ENCODE peak calls at places on chromosomes 16 and 17, in nine cellular contexts. P, J, H, W, C, U, Y, S and A are unnamed samples.

GRCh38 chr16:22373662-22374310 is 633 bp downstream of the CDR2 start:
- DNase-seq in P (peak), J (no peak), H (peak), W (peak), C (peak), U (no peak), Y (peak), S (peak), A (peak)

GRCh38 chr17:64019486-64020067 is 856 bp downstream of the ICAM2 start:
- DNase-seq in P (no peak), J (no peak), H (no peak), W (no peak), C (no peak), U (no peak), Y (no peak), S (no peak), A (no peak)

GRCh38 chr16:69100046-69100765 is 5.2 kb upstream of the HAS3 start:
- DNase-seq in P (no peak), J (no peak), H (no peak), W (no peak), C (no peak), U (no peak), Y (no peak), S (peak), A (no peak)

GRCh38 chr16:86029131-86029741 is 130.3 kb downstream of the IRF8 start:
- DNase-seq in P (no peak), J (peak), H (peak), W (peak), C (peak), U (peak), Y (no peak), S (peak), A (peak)

GRCh38 chr16:84166796-84167695 is 19.8 kb downstream of the TAF1C start:
- DNase-seq in P (peak), J (no peak), H (no peak), W (no peak), C (no peak), U (no peak), Y (no peak), S (no peak), A (no peak)

GRCh38 chr16:79286646-79287423 is 313.7 kb downstream of the MAF start:
- DNase-seq in P (peak), J (no peak), H (peak), W (peak), C (no peak), U (no peak), Y (peak), S (peak), A (peak)

GRCh38 chr17:31583795-31584340 is 192.4 kb downstream of the RAB11FIP4 start:
- DNase-seq in P (no peak), J (no peak), H (no peak), W (no peak), C (no peak), U (no peak), Y (no peak), S (no peak), A (no peak)

GRCh38 chr17:81338301-81339179 is 43.4 kb upstream of the SLC38A10 start:
- DNase-seq in P (peak), J (peak), H (no peak), W (peak), C (peak), U (no peak), Y (no peak), S (no peak), A (no peak)

GRCh38 chr16:1413684-1414531 is 596 bp downstream of the UNKL start:
- DNase-seq in P (peak), J (peak), H (no peak), W (peak), C (peak), U (no peak), Y (peak), S (peak), A (peak)

GRCh38 chr17:29561541-29562517 is 5.0 kb downstream of the ABHD15 start:
- DNase-seq in P (peak), J (no peak), H (no peak), W (peak), C (no peak), U (no peak), Y (no peak), S (peak), A (no peak)

GRCh38 chr16:69187891-69188451 is 1.0 kb downstream of the SNTB2 start:
- DNase-seq in P (peak), J (peak), H (no peak), W (peak), C (peak), U (no peak), Y (peak), S (peak), A (peak)

GRCh38 chr17:47297661-47298400 is 25.9 kb upstream of the EFCAB13 start:
- DNase-seq in P (no peak), J (no peak), H (no peak), W (no peak), C (no peak), U (no peak), Y (no peak), S (no peak), A (no peak)

GRCh38 chr16:82761858-82762257 is 135.1 kb downstream of the CDH13 start:
- DNase-seq in P (no peak), J (peak), H (no peak), W (no peak), C (no peak), U (peak), Y (no peak), S (no peak), A (no peak)

GRCh38 chr16:81694494-81695285 is 84.4 kb upstream of the PLCG2 start:
- DNase-seq in P (no peak), J (no peak), H (no peak), W (peak), C (no peak), U (no peak), Y (no peak), S (no peak), A (no peak)

GRCh38 chr16:86353185-86353584 is 157.1 kb upstream of the FOXF1 start:
- DNase-seq in P (no peak), J (peak), H (no peak), W (no peak), C (no peak), U (peak), Y (no peak), S (no peak), A (no peak)

GRCh38 chr16:3471518-3472176 is 23.6 kb downstream of the C16orf90 start:
- DNase-seq in P (no peak), J (no peak), H (no peak), W (peak), C (no peak), U (no peak), Y (no peak), S (no peak), A (no peak)

GRCh38 chr16:88017551-88018101 is 66.4 kb downstream of the BANP start:
- DNase-seq in P (no peak), J (no peak), H (no peak), W (no peak), C (no peak), U (no peak), Y (no peak), S (peak), A (no peak)

GRCh38 chr17:34601431-34601830 is 22.0 kb downstream of the TMEM132E start:
- DNase-seq in P (no peak), J (no peak), H (no peak), W (no peak), C (no peak), U (no peak), Y (no peak), S (no peak), A (no peak)

GRCh38 chr16:11276143-11276879 is at the start of gene PRM2:
- DNase-seq in P (no peak), J (no peak), H (no peak), W (no peak), C (no peak), U (no peak), Y (no peak), S (no peak), A (no peak)

GRCh38 chr16:31201511-31202401 is 804 bp downstream of the PYCARD start:
- DNase-seq in P (peak), J (peak), H (no peak), W (peak), C (peak), U (no peak), Y (peak), S (peak), A (peak)

GRCh38 chr17:75639771-75640555 is 6.7 kb downstream of the SMIM5 start:
- DNase-seq in P (peak), J (no peak), H (no peak), W (peak), C (peak), U (no peak), Y (no peak), S (peak), A (no peak)

GRCh38 chr16:23575834-23576233 is 18.3 kb downstream of the UBFD1 start:
- DNase-seq in P (no peak), J (no peak), H (no peak), W (no peak), C (no peak), U (no peak), Y (no peak), S (no peak), A (no peak)

GRCh38 chr16:6926762-6927161 is 405.9 kb upstream of the RBFOX1 start:
- DNase-seq in P (no peak), J (no peak), H (no peak), W (no peak), C (peak), U (no peak), Y (no peak), S (no peak), A (no peak)

DNA sequence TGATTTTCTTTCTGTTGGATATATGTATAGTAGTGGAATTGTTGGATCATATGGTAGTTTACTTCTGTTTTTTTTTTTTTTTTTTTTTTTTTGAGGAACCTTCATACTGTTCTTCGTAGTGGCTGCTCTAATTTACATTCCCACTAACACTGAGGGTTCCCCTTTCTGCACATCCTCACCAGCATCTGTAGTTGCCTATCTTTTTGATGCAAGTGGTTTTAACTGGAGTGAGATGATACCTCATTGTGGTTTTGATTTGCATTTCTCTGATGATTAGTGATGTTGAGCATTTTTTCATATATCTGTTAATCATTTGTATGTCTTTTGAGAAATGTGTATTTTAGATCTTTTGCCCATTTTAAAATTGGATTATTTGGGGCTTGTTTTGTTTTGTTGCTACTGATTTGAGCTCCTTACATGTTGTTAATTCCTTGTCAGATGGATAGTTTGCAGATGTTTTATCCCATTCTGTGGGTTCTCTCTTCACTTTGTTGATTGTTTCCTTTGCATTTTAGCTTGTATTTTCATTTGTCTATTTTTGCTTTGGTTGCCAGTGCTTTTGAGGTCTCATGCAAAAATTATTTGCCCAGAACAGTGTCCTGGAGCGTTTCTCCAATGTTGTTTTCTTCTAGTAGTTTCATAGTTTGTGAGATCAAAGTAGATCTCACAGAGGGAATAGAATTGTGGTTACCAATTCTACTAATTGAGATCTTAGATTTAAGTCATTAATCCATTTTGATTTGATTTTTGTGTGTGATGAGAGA is 25.0 kb upstream of the BCAS3 start:
- DNase-seq in P (no peak), J (no peak), H (no peak), W (no peak), C (no peak), U (no peak), Y (no peak), S (no peak), A (no peak)
- H3K27ac ChIP-seq in P (no peak), J (no peak), H (peak), W (no peak), C (no peak), U (no peak), Y (no peak), S (no peak), A (no peak)

GRCh38 chr16:9003322-9003721 is 39.6 kb upstream of the USP7 start:
- DNase-seq in P (no peak), J (no peak), H (no peak), W (no peak), C (peak), U (no peak), Y (no peak), S (no peak), A (no peak)

GRCh38 chr16:9007177-9007794 is 43.6 kb upstream of the USP7 start:
- DNase-seq in P (no peak), J (peak), H (no peak), W (no peak), C (no peak), U (peak), Y (no peak), S (no peak), A (no peak)

GRCh38 chr16:9002042-9002441 is 38.3 kb upstream of the USP7 start:
- DNase-seq in P (no peak), J (no peak), H (no peak), W (no peak), C (no peak), U (no peak), Y (no peak), S (no peak), A (no peak)

GRCh38 chr16:9003763-9004162 is 40.1 kb upstream of the USP7 start:
- DNase-seq in P (no peak), J (no peak), H (no peak), W (no peak), C (no peak), U (no peak), Y (no peak), S (no peak), A (no peak)

DNA sequence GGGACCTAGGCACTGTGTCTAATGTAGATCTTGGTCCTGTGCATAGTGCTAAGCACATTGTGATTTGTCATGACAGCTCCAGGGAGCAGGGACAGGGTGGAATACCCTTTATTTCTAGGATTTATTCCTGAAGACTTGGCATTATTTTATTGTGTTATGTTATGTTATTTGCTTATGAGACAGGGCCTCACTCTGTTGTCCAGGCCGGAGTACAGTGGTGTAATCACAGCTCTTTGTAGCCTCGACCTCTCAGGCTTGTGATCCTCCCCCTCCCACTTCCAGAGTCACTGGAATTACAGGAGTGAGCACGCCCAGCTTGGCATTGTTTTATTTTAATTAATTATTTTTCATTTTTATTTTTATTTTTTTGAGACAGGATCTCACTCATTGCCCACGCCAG is 40.5 kb upstream of the USP7 start:
- DNase-seq in P (no peak), J (no peak), H (no peak), W (no peak), C (no peak), U (no peak), Y (no peak), S (no peak), A (no peak)
- H3K27ac ChIP-seq in P (no peak), J (no peak), H (no peak), W (no peak), C (peak), U (no peak), Y (no peak), S (no peak), A (no peak)

GRCh38 chr17:72363336-72363620 is 242.5 kb downstream of the SOX9 start:
- DNase-seq in P (no peak), J (no peak), H (no peak), W (no peak), C (no peak), U (no peak), Y (no peak), S (no peak), A (no peak)
- H3K27ac ChIP-seq in P (no peak), J (peak), H (no peak), W (no peak), C (no peak), U (peak), Y (no peak), S (no peak), A (no peak)

GRCh38 chr17:49825645-49826044 is 22.2 kb downstream of the TAC4 start:
- DNase-seq in P (no peak), J (no peak), H (no peak), W (no peak), C (no peak), U (no peak), Y (no peak), S (no peak), A (no peak)

GRCh38 chr17:49821916-49822315 is 26.0 kb downstream of the TAC4 start:
- DNase-seq in P (no peak), J (no peak), H (no peak), W (no peak), C (peak), U (no peak), Y (no peak), S (no peak), A (no peak)

GRCh38 chr17:49821466-49821865 is 26.4 kb downstream of the TAC4 start:
- DNase-seq in P (no peak), J (no peak), H (no peak), W (no peak), C (no peak), U (no peak), Y (no peak), S (no peak), A (no peak)

GRCh38 chr17:49822829-49823228 is 25.0 kb downstream of the TAC4 start:
- DNase-seq in P (no peak), J (peak), H (no peak), W (peak), C (no peak), U (peak), Y (no peak), S (no peak), A (peak)

GRCh38 chr17:49823614-49824013 is 24.3 kb downstream of the TAC4 start:
- DNase-seq in P (no peak), J (peak), H (no peak), W (no peak), C (no peak), U (peak), Y (no peak), S (no peak), A (no peak)
- H3K27ac ChIP-seq in P (no peak), J (peak), H (no peak), W (no peak), C (no peak), U (peak), Y (no peak), S (no peak), A (no peak)

DNA sequence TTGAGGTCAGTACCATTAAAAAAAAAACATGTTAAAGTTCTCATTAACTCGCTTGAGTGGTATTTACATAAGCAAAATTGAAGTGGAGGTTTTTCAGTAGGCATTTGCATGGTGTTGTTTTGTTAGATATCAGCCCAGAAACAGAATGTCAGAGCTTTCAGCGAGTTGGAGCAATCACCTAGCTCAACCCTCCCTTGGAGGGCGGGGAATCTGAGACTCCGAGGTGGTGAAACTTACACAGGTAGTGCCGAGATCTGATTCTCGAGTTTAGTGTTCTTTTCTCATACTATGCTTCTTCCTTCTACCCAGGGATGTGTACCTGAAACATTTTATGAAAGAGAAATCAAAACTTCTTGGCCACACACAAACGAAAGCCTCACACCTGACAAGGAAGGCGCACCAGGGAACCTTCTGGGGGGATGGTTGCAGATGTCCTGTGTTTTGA is 6.6 kb downstream of the SEC14L1 start:
- DNase-seq in P (no peak), J (no peak), H (no peak), W (no peak), C (peak), U (no peak), Y (no peak), S (peak), A (no peak)
- H3K27ac ChIP-seq in P (peak), J (no peak), H (peak), W (no peak), C (peak), U (no peak), Y (no peak), S (peak), A (peak)

DNA sequence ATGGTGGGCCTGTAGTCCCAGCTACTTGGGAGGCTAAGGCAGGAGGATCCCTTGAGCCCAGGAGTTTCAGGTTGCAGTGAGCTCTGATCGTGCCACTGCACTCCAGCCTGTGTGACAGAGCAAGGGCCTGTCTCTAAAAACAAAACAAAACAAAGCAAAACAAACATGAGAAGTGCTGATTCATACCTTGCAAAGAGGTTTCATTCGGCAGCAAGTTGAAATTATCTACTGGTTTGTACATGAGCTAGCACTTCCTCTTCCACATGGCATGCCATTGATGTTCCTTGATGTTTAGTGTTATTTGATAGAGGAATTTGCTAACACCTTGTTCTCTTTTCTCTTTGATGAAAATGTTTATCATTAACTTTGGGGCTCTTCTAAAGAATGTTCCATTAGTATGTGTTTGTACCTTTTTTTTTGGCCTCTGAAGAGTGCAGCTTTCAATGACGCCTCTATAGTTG is 50.6 kb downstream of the SPECC1 start:
- DNase-seq in P (no peak), J (no peak), H (no peak), W (no peak), C (no peak), U (no peak), Y (no peak), S (no peak), A (no peak)
- H3K27ac ChIP-seq in P (no peak), J (no peak), H (no peak), W (no peak), C (no peak), U (no peak), Y (no peak), S (no peak), A (no peak)

DNA sequence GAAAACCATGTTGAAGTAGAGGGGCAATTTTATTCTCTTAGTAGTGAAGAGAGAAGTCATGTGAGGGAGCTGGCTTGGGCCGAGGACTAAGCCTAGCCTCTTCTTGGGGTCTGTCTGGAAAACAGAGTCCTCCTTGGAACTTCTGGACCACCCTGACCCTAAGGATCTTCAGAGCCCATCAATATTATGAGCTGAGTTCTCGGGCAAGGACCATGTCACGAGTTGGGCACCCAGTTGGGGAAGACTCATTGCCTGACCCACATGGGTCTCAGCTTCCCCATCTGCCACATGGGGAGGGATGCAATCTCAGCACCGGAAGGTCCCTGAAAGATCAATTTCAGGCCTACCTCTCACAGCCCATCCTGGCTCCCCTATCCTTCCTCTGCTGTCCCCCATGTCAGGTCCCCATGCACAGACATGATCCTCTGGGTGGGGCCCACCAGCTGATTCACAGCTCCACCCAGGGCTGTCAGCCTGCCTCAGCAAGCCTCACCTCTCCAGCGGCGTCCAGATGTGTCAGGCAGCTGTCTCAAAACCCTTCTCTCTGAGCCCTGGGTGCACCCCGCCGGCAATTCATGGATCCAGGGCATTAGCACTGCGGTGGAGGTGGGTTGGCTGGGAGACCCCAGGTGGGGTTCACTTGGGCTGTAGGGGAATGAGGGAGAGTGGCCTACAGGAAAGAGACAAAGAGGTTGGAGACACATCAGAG is 2.0 kb downstream of the NLRP1 start:
- DNase-seq in P (no peak), J (no peak), H (no peak), W (peak), C (no peak), U (no peak), Y (no peak), S (no peak), A (no peak)
- H3K27ac ChIP-seq in P (peak), J (no peak), H (no peak), W (no peak), C (no peak), U (no peak), Y (peak), S (no peak), A (peak)